ENCODE peak calls at places on chromosomes 13 and 19, in ten cellular contexts. One of them, this sample, is unnamed.

GRCh38 chr13:96159731-96160130 is 69.8 kb downstream of the HS6ST3 start:
- DNase-seq in fibroblast of mammary gland: no peak
- DNase-seq in hypothalamus: no peak
- DNase-seq in IMR-90: no peak
- DNase-seq in GF-D8: no peak
- DNase-seq in NCI-H446: no peak
- DNase-seq in activated CD4-positive, alpha-beta T cell treated with anti-CD3 and anti-CD28 coated beads for 4 hours: no peak
- DNase-seq in NCI-H345: no peak
- DNase-seq in NCI-H1694 treated with DMSO at 0.1 percent for 48 hours: no peak
- DNase-seq in kidney: no peak
- DNase-seq in this sample: no peak

GRCh38 chr13:49495783-49496762 is at the start of gene PHF11:
- DNase-seq in GF-D8: peak
- DNase-seq in kidney: peak
- DNase-seq in hypothalamus: peak
- DNase-seq in activated CD4-positive, alpha-beta T cell treated with anti-CD3 and anti-CD28 coated beads for 4 hours: peak
- DNase-seq in NCI-H345: no peak
- DNase-seq in NCI-H1694 treated with DMSO at 0.1 percent for 48 hours: no peak
- DNase-seq in NCI-H446: no peak
- DNase-seq in fibroblast of mammary gland: peak
- DNase-seq in IMR-90: peak
- DNase-seq in this sample: peak

GRCh38 chr13:79779761-79780160 is 298.8 kb downstream of the NDFIP2 start:
- DNase-seq in GF-D8: no peak
- DNase-seq in NCI-H345: no peak
- DNase-seq in NCI-H446: no peak
- DNase-seq in IMR-90: peak
- DNase-seq in fibroblast of mammary gland: peak
- DNase-seq in kidney: no peak
- DNase-seq in activated CD4-positive, alpha-beta T cell treated with anti-CD3 and anti-CD28 coated beads for 4 hours: no peak
- DNase-seq in hypothalamus: no peak
- DNase-seq in NCI-H1694 treated with DMSO at 0.1 percent for 48 hours: no peak
- DNase-seq in this sample: peak

GRCh38 chr19:9869008-9869617 is 34.0 kb downstream of the PIN1 start:
- DNase-seq in NCI-H345: no peak
- DNase-seq in fibroblast of mammary gland: peak
- DNase-seq in NCI-H446: peak
- DNase-seq in GF-D8: no peak
- DNase-seq in NCI-H1694 treated with DMSO at 0.1 percent for 48 hours: no peak
- DNase-seq in kidney: no peak
- DNase-seq in IMR-90: no peak
- DNase-seq in hypothalamus: no peak
- DNase-seq in activated CD4-positive, alpha-beta T cell treated with anti-CD3 and anti-CD28 coated beads for 4 hours: no peak
- DNase-seq in this sample: no peak

GRCh38 chr13:49086711-49087110 is 111.0 kb downstream of the FNDC3A start:
- DNase-seq in GF-D8: no peak
- DNase-seq in NCI-H345: no peak
- DNase-seq in hypothalamus: no peak
- DNase-seq in NCI-H1694 treated with DMSO at 0.1 percent for 48 hours: no peak
- DNase-seq in kidney: no peak
- DNase-seq in fibroblast of mammary gland: peak
- DNase-seq in IMR-90: peak
- DNase-seq in activated CD4-positive, alpha-beta T cell treated with anti-CD3 and anti-CD28 coated beads for 4 hours: no peak
- DNase-seq in NCI-H446: no peak
- DNase-seq in this sample: no peak

GRCh38 chr13:111177081-111177711 is 62.1 kb downstream of the ARHGEF7 start:
- DNase-seq in IMR-90: peak
- DNase-seq in fibroblast of mammary gland: peak
- DNase-seq in NCI-H1694 treated with DMSO at 0.1 percent for 48 hours: peak
- DNase-seq in hypothalamus: no peak
- DNase-seq in GF-D8: peak
- DNase-seq in NCI-H345: no peak
- DNase-seq in activated CD4-positive, alpha-beta T cell treated with anti-CD3 and anti-CD28 coated beads for 4 hours: peak
- DNase-seq in NCI-H446: no peak
- DNase-seq in kidney: peak
- DNase-seq in this sample: peak

GRCh38 chr13:113145496-113145895 is 13.0 kb upstream of the PROZ start:
- DNase-seq in GF-D8: no peak
- DNase-seq in NCI-H1694 treated with DMSO at 0.1 percent for 48 hours: no peak
- DNase-seq in IMR-90: no peak
- DNase-seq in kidney: no peak
- DNase-seq in hypothalamus: no peak
- DNase-seq in activated CD4-positive, alpha-beta T cell treated with anti-CD3 and anti-CD28 coated beads for 4 hours: no peak
- DNase-seq in NCI-H446: no peak
- DNase-seq in NCI-H345: no peak
- DNase-seq in fibroblast of mammary gland: no peak
- DNase-seq in this sample: no peak

GRCh38 chr19:51497666-51498065 is 3.9 kb downstream of the SIGLEC12 start:
- DNase-seq in NCI-H1694 treated with DMSO at 0.1 percent for 48 hours: no peak
- DNase-seq in GF-D8: no peak
- DNase-seq in NCI-H345: no peak
- DNase-seq in fibroblast of mammary gland: no peak
- DNase-seq in hypothalamus: no peak
- DNase-seq in kidney: no peak
- DNase-seq in NCI-H446: no peak
- DNase-seq in activated CD4-positive, alpha-beta T cell treated with anti-CD3 and anti-CD28 coated beads for 4 hours: no peak
- DNase-seq in IMR-90: no peak
- DNase-seq in this sample: no peak

GRCh38 chr19:23259961-23260360 is 9.8 kb upstream of the ZNF724 start:
- DNase-seq in kidney: no peak
- DNase-seq in NCI-H345: no peak
- DNase-seq in IMR-90: no peak
- DNase-seq in activated CD4-positive, alpha-beta T cell treated with anti-CD3 and anti-CD28 coated beads for 4 hours: no peak
- DNase-seq in hypothalamus: no peak
- DNase-seq in GF-D8: no peak
- DNase-seq in fibroblast of mammary gland: no peak
- DNase-seq in NCI-H1694 treated with DMSO at 0.1 percent for 48 hours: no peak
- DNase-seq in NCI-H446: no peak
- DNase-seq in this sample: no peak

GRCh38 chr19:19651076-19651475 is 7.6 kb upstream of the GMIP start:
- DNase-seq in NCI-H345: no peak
- DNase-seq in GF-D8: no peak
- DNase-seq in NCI-H446: no peak
- DNase-seq in kidney: no peak
- DNase-seq in fibroblast of mammary gland: no peak
- DNase-seq in NCI-H1694 treated with DMSO at 0.1 percent for 48 hours: no peak
- DNase-seq in activated CD4-positive, alpha-beta T cell treated with anti-CD3 and anti-CD28 coated beads for 4 hours: no peak
- DNase-seq in IMR-90: no peak
- DNase-seq in hypothalamus: no peak
- DNase-seq in this sample: peak

GRCh38 chr19:55423225-55423967 is 15.8 kb upstream of the UBE2S start:
- DNase-seq in hypothalamus: no peak
- DNase-seq in IMR-90: no peak
- DNase-seq in NCI-H345: no peak
- DNase-seq in activated CD4-positive, alpha-beta T cell treated with anti-CD3 and anti-CD28 coated beads for 4 hours: no peak
- DNase-seq in GF-D8: no peak
- DNase-seq in NCI-H446: no peak
- DNase-seq in fibroblast of mammary gland: no peak
- DNase-seq in kidney: no peak
- DNase-seq in NCI-H1694 treated with DMSO at 0.1 percent for 48 hours: no peak
- DNase-seq in this sample: no peak

GRCh38 chr13:80957019-80957650 is 616.2 kb upstream of the SPRY2 start:
- DNase-seq in NCI-H345: no peak
- DNase-seq in IMR-90: no peak
- DNase-seq in hypothalamus: no peak
- DNase-seq in fibroblast of mammary gland: no peak
- DNase-seq in kidney: no peak
- DNase-seq in GF-D8: no peak
- DNase-seq in NCI-H1694 treated with DMSO at 0.1 percent for 48 hours: no peak
- DNase-seq in activated CD4-positive, alpha-beta T cell treated with anti-CD3 and anti-CD28 coated beads for 4 hours: no peak
- DNase-seq in NCI-H446: no peak
- DNase-seq in this sample: no peak

GRCh38 chr19:17579523-17580244 is 24.2 kb downstream of the COLGALT1 start:
- DNase-seq in NCI-H446: peak
- DNase-seq in kidney: peak
- DNase-seq in NCI-H345: no peak
- DNase-seq in hypothalamus: no peak
- DNase-seq in fibroblast of mammary gland: peak
- DNase-seq in GF-D8: no peak
- DNase-seq in activated CD4-positive, alpha-beta T cell treated with anti-CD3 and anti-CD28 coated beads for 4 hours: no peak
- DNase-seq in NCI-H1694 treated with DMSO at 0.1 percent for 48 hours: no peak
- DNase-seq in IMR-90: peak
- DNase-seq in this sample: peak

GRCh38 chr13:48511621-48512232 is 21.2 kb downstream of the RCBTB2 start:
- DNase-seq in NCI-H446: no peak
- DNase-seq in kidney: no peak
- DNase-seq in fibroblast of mammary gland: no peak
- DNase-seq in NCI-H1694 treated with DMSO at 0.1 percent for 48 hours: no peak
- DNase-seq in NCI-H345: no peak
- DNase-seq in GF-D8: no peak
- DNase-seq in activated CD4-positive, alpha-beta T cell treated with anti-CD3 and anti-CD28 coated beads for 4 hours: no peak
- DNase-seq in hypothalamus: no peak
- DNase-seq in IMR-90: no peak
- DNase-seq in this sample: peak

GRCh38 chr19:11624064-11624463 is 26.8 kb downstream of the ZNF627 start:
- DNase-seq in hypothalamus: no peak
- DNase-seq in NCI-H1694 treated with DMSO at 0.1 percent for 48 hours: no peak
- DNase-seq in activated CD4-positive, alpha-beta T cell treated with anti-CD3 and anti-CD28 coated beads for 4 hours: no peak
- DNase-seq in IMR-90: peak
- DNase-seq in NCI-H345: no peak
- DNase-seq in kidney: no peak
- DNase-seq in NCI-H446: no peak
- DNase-seq in fibroblast of mammary gland: peak
- DNase-seq in GF-D8: no peak
- DNase-seq in this sample: no peak

GRCh38 chr19:51691122-51692064 is 1.7 kb upstream of the SPACA6 start:
- DNase-seq in GF-D8: no peak
- DNase-seq in fibroblast of mammary gland: peak
- DNase-seq in activated CD4-positive, alpha-beta T cell treated with anti-CD3 and anti-CD28 coated beads for 4 hours: no peak
- DNase-seq in NCI-H1694 treated with DMSO at 0.1 percent for 48 hours: no peak
- DNase-seq in NCI-H345: no peak
- DNase-seq in hypothalamus: no peak
- DNase-seq in NCI-H446: peak
- DNase-seq in kidney: peak
- DNase-seq in IMR-90: peak
- DNase-seq in this sample: no peak

GRCh38 chr13:40485611-40486517 is 180.6 kb downstream of the FOXO1 start:
- DNase-seq in fibroblast of mammary gland: no peak
- DNase-seq in kidney: no peak
- DNase-seq in GF-D8: no peak
- DNase-seq in hypothalamus: no peak
- DNase-seq in NCI-H446: no peak
- DNase-seq in IMR-90: no peak
- DNase-seq in NCI-H1694 treated with DMSO at 0.1 percent for 48 hours: no peak
- DNase-seq in activated CD4-positive, alpha-beta T cell treated with anti-CD3 and anti-CD28 coated beads for 4 hours: peak
- DNase-seq in NCI-H345: no peak
- DNase-seq in this sample: no peak

GRCh38 chr13:44223785-44224432 is 149.7 kb upstream of the SERP2 start:
- DNase-seq in activated CD4-positive, alpha-beta T cell treated with anti-CD3 and anti-CD28 coated beads for 4 hours: no peak
- DNase-seq in fibroblast of mammary gland: no peak
- DNase-seq in NCI-H345: no peak
- DNase-seq in NCI-H1694 treated with DMSO at 0.1 percent for 48 hours: no peak
- DNase-seq in IMR-90: no peak
- DNase-seq in NCI-H446: no peak
- DNase-seq in hypothalamus: no peak
- DNase-seq in kidney: no peak
- DNase-seq in GF-D8: no peak
- DNase-seq in this sample: no peak

GRCh38 chr19:4233282-4233853 is 4.0 kb downstream of the EBI3 start:
- DNase-seq in GF-D8: no peak
- DNase-seq in kidney: no peak
- DNase-seq in NCI-H345: peak
- DNase-seq in IMR-90: peak
- DNase-seq in NCI-H1694 treated with DMSO at 0.1 percent for 48 hours: no peak
- DNase-seq in NCI-H446: no peak
- DNase-seq in hypothalamus: no peak
- DNase-seq in activated CD4-positive, alpha-beta T cell treated with anti-CD3 and anti-CD28 coated beads for 4 hours: peak
- DNase-seq in fibroblast of mammary gland: peak
- DNase-seq in this sample: peak

GRCh38 chr13:34667356-34668218 is 274.5 kb upstream of the NBEA start:
- DNase-seq in GF-D8: no peak
- DNase-seq in hypothalamus: no peak
- DNase-seq in fibroblast of mammary gland: no peak
- DNase-seq in NCI-H1694 treated with DMSO at 0.1 percent for 48 hours: no peak
- DNase-seq in IMR-90: no peak
- DNase-seq in NCI-H345: no peak
- DNase-seq in activated CD4-positive, alpha-beta T cell treated with anti-CD3 and anti-CD28 coated beads for 4 hours: no peak
- DNase-seq in kidney: no peak
- DNase-seq in NCI-H446: no peak
- DNase-seq in this sample: peak

GRCh38 chr19:3369337-3370213 is 3.2 kb downstream of the NFIC start:
- DNase-seq in hypothalamus: no peak
- DNase-seq in NCI-H345: no peak
- DNase-seq in activated CD4-positive, alpha-beta T cell treated with anti-CD3 and anti-CD28 coated beads for 4 hours: no peak
- DNase-seq in GF-D8: no peak
- DNase-seq in NCI-H1694 treated with DMSO at 0.1 percent for 48 hours: peak
- DNase-seq in NCI-H446: peak
- DNase-seq in fibroblast of mammary gland: peak
- DNase-seq in IMR-90: peak
- DNase-seq in kidney: peak
- DNase-seq in this sample: peak

GRCh38 chr13:95870421-95870820 is 182.8 kb downstream of the UGGT2 start:
- DNase-seq in hypothalamus: no peak
- DNase-seq in activated CD4-positive, alpha-beta T cell treated with anti-CD3 and anti-CD28 coated beads for 4 hours: no peak
- DNase-seq in NCI-H345: no peak
- DNase-seq in NCI-H446: no peak
- DNase-seq in NCI-H1694 treated with DMSO at 0.1 percent for 48 hours: no peak
- DNase-seq in IMR-90: no peak
- DNase-seq in GF-D8: no peak
- DNase-seq in kidney: no peak
- DNase-seq in fibroblast of mammary gland: no peak
- DNase-seq in this sample: no peak

GRCh38 chr19:36420961-36421748 is 2.7 kb upstream of the ZFP82 start:
- DNase-seq in hypothalamus: no peak
- DNase-seq in GF-D8: no peak
- DNase-seq in fibroblast of mammary gland: peak
- DNase-seq in kidney: peak
- DNase-seq in IMR-90: peak
- DNase-seq in activated CD4-positive, alpha-beta T cell treated with anti-CD3 and anti-CD28 coated beads for 4 hours: no peak
- DNase-seq in NCI-H446: no peak
- DNase-seq in NCI-H345: no peak
- DNase-seq in NCI-H1694 treated with DMSO at 0.1 percent for 48 hours: no peak
- DNase-seq in this sample: peak

GRCh38 chr19:46015961-46016425 is 6.9 kb downstream of the PGLYRP1 start:
- DNase-seq in hypothalamus: no peak
- DNase-seq in NCI-H1694 treated with DMSO at 0.1 percent for 48 hours: peak
- DNase-seq in fibroblast of mammary gland: no peak
- DNase-seq in IMR-90: no peak
- DNase-seq in activated CD4-positive, alpha-beta T cell treated with anti-CD3 and anti-CD28 coated beads for 4 hours: peak
- DNase-seq in NCI-H345: peak
- DNase-seq in kidney: peak
- DNase-seq in NCI-H446: peak
- DNase-seq in GF-D8: no peak
- DNase-seq in this sample: no peak

GRCh38 chr13:20528451-20528850 is 2.8 kb upstream of the CRYL1 start:
- DNase-seq in NCI-H1694 treated with DMSO at 0.1 percent for 48 hours: no peak
- DNase-seq in NCI-H345: no peak
- DNase-seq in hypothalamus: no peak
- DNase-seq in IMR-90: no peak
- DNase-seq in GF-D8: no peak
- DNase-seq in NCI-H446: no peak
- DNase-seq in fibroblast of mammary gland: no peak
- DNase-seq in activated CD4-positive, alpha-beta T cell treated with anti-CD3 and anti-CD28 coated beads for 4 hours: no peak
- DNase-seq in kidney: no peak
- DNase-seq in this sample: no peak

GRCh38 chr13:101514695-101515275 is 62.3 kb downstream of the ITGBL1 start:
- DNase-seq in fibroblast of mammary gland: peak
- DNase-seq in NCI-H345: peak
- DNase-seq in hypothalamus: no peak
- DNase-seq in kidney: no peak
- DNase-seq in activated CD4-positive, alpha-beta T cell treated with anti-CD3 and anti-CD28 coated beads for 4 hours: no peak
- DNase-seq in GF-D8: no peak
- DNase-seq in NCI-H446: peak
- DNase-seq in NCI-H1694 treated with DMSO at 0.1 percent for 48 hours: peak
- DNase-seq in IMR-90: peak
- DNase-seq in this sample: no peak

GRCh38 chr13:94369862-94370491 is 109.5 kb downstream of the DCT start:
- DNase-seq in fibroblast of mammary gland: peak
- DNase-seq in IMR-90: peak
- DNase-seq in GF-D8: no peak
- DNase-seq in activated CD4-positive, alpha-beta T cell treated with anti-CD3 and anti-CD28 coated beads for 4 hours: no peak
- DNase-seq in NCI-H446: peak
- DNase-seq in kidney: no peak
- DNase-seq in hypothalamus: no peak
- DNase-seq in NCI-H345: no peak
- DNase-seq in NCI-H1694 treated with DMSO at 0.1 percent for 48 hours: no peak
- DNase-seq in this sample: peak

GRCh38 chr13:33349314-33349995 is 63.9 kb upstream of the STARD13 start:
- DNase-seq in IMR-90: no peak
- DNase-seq in hypothalamus: no peak
- DNase-seq in kidney: peak
- DNase-seq in activated CD4-positive, alpha-beta T cell treated with anti-CD3 and anti-CD28 coated beads for 4 hours: no peak
- DNase-seq in fibroblast of mammary gland: peak
- DNase-seq in NCI-H446: no peak
- DNase-seq in NCI-H345: no peak
- DNase-seq in GF-D8: no peak
- DNase-seq in NCI-H1694 treated with DMSO at 0.1 percent for 48 hours: no peak
- DNase-seq in this sample: peak